ENCODE peak calls at places on chromosomes 12 and 14, in four cellular contexts. D is GM20000, B is GM23338, L is IMR-90. E is an unnamed sample.

GRCh38 chr14:95274283-95274682 is 45.4 kb downstream of the CLMN start:
- DNase-seq in D (no peak), B (no peak), L (no peak), E (no peak)

GRCh38 chr12:73892181-73892580 is 645.5 kb upstream of the ATXN7L3B start:
- DNase-seq in D (no peak), B (no peak), L (no peak), E (no peak)

GRCh38 chr14:55625481-55625880 is 45.5 kb downstream of the KTN1 start:
- DNase-seq in D (no peak), B (no peak), L (no peak), E (no peak)

GRCh38 chr12:69966839-69967238 is 141.8 kb downstream of the MYRFL start:
- DNase-seq in D (no peak), B (no peak), L (peak), E (no peak)

GRCh38 chr12:26124491-26125450 is at the start of gene BHLHE41:
- DNase-seq in D (peak), B (peak), L (peak), E (peak)

GRCh38 chr14:50744242-50744641 is 76.1 kb upstream of the SAV1 start:
- DNase-seq in D (no peak), B (no peak), L (peak), E (no peak)

GRCh38 chr14:22837059-22837749 is 819 bp downstream of the MMP14 start:
- DNase-seq in D (no peak), B (peak), L (peak), E (peak)

GRCh38 chr12:132623072-132623869 is 4.7 kb downstream of the P2RX2 start:
- DNase-seq in D (no peak), B (no peak), L (no peak), E (no peak)

GRCh38 chr12:119447618-119448017 is 113.1 kb downstream of the CCDC60 start:
- DNase-seq in D (no peak), B (no peak), L (no peak), E (no peak)

GRCh38 chr12:7009512-7009911 is 8.8 kb downstream of the LPCAT3 start:
- DNase-seq in D (no peak), B (no peak), L (peak), E (no peak)

GRCh38 chr12:104498211-104498801 is 41.6 kb downstream of the CHST11 start:
- DNase-seq in D (no peak), B (no peak), L (no peak), E (no peak)

GRCh38 chr14:94689218-94689984 is 77.2 kb downstream of the SERPINA3 start:
- DNase-seq in D (peak), B (peak), L (peak), E (peak)

GRCh38 chr12:11171145-11171952 is at the start of gene SMIM10L1:
- DNase-seq in D (peak), B (peak), L (peak), E (peak)
- TF ChIP-seq CTCF in D (no peak), B (no peak), L (peak), E (no peak)

GRCh38 chr14:21068521-21069387 is 1.4 kb upstream of the ARHGEF40 start:
- DNase-seq in D (peak), B (peak), L (peak), E (no peak)

GRCh38 chr14:21070610-21071224 is 613 bp downstream of the ARHGEF40 start:
- DNase-seq in D (peak), B (peak), L (peak), E (no peak)

GRCh38 chr14:21071225-21072041 is 1.3 kb downstream of the ARHGEF40 start:
- DNase-seq in D (peak), B (peak), L (peak), E (peak)

GRCh38 chr14:21070083-21070609 is at the start of gene ARHGEF40:
- DNase-seq in D (peak), B (peak), L (peak), E (peak)

GRCh38 chr14:21069388-21070082 is 569 bp upstream of the ARHGEF40 start:
- DNase-seq in D (peak), B (peak), L (peak), E (no peak)
- TF ChIP-seq CTCF in D (no peak), B (no peak), L (no peak), E (no peak)

GRCh38 chr14:68677476-68677875 is 115.4 kb downstream of the ZFP36L1 start:
- DNase-seq in D (no peak), B (no peak), L (no peak), E (no peak)
- TF ChIP-seq CTCF in D (no peak), B (no peak), L (no peak), E (no peak)

DNA sequence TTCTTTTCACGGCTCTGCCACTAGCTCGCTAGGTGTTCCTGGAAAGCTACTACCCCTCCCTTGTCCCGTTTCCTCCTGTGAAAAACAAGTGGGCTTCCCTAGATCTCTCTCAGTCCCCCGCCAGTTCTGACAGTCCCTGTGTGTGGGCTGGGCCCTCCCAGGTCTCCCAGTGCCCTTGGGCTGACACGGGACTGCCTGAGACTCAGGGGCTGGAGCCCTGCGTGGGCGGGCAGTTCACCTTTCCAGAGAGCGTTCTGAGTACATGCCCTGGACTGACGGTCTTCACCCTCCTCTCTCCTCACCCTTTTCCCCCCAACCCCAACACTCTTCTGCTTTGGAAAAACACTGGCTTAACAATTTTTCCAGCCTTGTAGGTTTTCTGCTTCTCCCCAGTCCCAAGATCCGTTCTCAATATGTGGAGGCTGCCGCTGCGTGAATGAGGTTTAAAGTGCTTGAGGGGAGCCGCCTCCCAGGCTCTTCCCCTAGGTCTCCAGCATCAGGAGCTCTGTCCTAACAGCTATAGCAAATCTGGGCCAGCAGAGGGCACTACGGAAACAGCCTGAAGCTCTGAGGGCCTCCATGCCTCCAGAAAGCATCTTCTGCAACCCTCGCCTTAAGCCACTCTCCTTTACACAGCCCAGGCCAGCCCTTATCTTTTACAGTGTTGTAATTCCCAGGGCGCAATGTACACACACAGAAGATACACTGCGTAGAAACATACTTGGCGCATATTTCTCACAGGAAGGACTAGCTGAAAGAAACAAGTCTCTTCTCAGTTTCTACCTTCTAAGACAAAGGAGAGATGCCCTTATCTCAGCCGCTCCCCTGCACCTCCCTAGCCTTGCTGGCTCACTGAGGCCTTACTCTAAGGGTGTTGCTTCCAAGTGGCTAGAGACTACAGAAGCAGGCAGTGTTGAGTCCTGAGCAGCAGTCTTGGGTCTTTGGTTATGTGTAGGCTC is 10.4 kb upstream of the DCD start:
- DNase-seq in D (peak), B (peak), L (peak), E (no peak)
- TF ChIP-seq CTCF in D (peak), B (peak), L (peak), E (no peak)

GRCh38 chr12:89353188-89353822 is 1.0 kb upstream of the DUSP6 start:
- DNase-seq in D (peak), B (peak), L (peak), E (peak)
- TF ChIP-seq CTCF in D (no peak), B (no peak), L (no peak), E (no peak)

GRCh38 chr12:113829212-113829611 is 136.9 kb downstream of the RBM19 start:
- DNase-seq in D (no peak), B (no peak), L (no peak), E (no peak)

GRCh38 chr12:113822986-113823385 is 143.1 kb downstream of the RBM19 start:
- DNase-seq in D (no peak), B (no peak), L (no peak), E (no peak)

GRCh38 chr12:113823816-113824215 is 142.3 kb downstream of the RBM19 start:
- DNase-seq in D (no peak), B (no peak), L (no peak), E (no peak)

GRCh38 chr12:113825705-113826104 is 140.4 kb downstream of the RBM19 start:
- DNase-seq in D (no peak), B (peak), L (no peak), E (no peak)

GRCh38 chr12:113826805-113827204 is 139.3 kb downstream of the RBM19 start:
- DNase-seq in D (no peak), B (peak), L (no peak), E (no peak)
- TF ChIP-seq CTCF in D (no peak), B (peak), L (no peak), E (no peak)

DNA sequence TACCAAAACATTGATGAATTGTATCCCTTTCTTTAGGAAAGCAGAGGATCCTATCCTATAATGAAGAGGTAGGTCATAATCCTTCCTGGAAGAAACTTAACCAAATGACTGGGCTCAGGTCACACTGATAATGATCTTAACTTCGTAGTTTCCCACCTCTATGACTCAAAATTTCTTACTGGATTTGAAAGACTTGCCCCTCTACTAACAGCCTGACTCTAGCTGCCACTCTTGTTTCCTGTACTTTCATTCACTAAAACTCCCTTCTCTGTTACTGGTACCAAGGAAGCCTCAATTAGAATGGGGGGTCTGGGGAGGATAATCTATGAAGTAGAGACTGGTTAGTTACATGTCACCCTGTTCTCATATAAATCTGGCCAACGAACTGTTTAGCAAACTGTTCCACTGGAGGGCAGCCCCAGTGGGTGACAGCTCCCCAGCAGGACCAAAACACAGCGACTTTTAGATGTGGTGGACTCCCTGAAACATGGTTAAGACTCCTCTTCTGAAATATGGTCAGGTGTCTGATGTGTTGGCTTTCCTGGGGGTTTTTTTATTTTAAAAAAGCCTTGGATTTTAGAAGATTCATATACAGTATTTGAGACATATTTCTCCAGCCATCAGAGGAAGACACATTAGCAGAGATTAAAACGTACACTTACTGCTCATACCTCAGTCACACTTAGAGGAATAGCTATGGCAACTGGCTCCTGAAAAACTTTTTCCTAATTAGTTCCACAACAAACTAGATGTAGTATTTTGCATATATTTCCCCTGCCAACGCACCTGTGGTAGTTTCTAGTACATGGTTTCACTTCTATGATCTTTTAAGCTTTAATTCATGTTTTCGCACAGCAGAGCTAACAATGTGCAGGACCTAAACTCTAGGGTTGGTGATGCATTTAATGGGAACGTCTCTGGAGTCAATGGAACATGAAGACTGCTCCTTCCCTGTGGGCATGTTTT is 72.3 kb downstream of the ACADS start:
- DNase-seq in D (no peak), B (no peak), L (no peak), E (no peak)
- TF ChIP-seq CTCF in D (no peak), B (no peak), L (no peak), E (no peak)

GRCh38 chr14:91231446-91231845 is 13.1 kb downstream of the GPR68 start:
- DNase-seq in D (no peak), B (no peak), L (peak), E (no peak)

GRCh38 chr14:91230363-91231035 is 14.0 kb downstream of the GPR68 start:
- DNase-seq in D (no peak), B (no peak), L (peak), E (no peak)

GRCh38 chr14:91228112-91229004 is 16.1 kb downstream of the GPR68 start:
- DNase-seq in D (peak), B (peak), L (peak), E (peak)

GRCh38 chr14:91229005-91229382 is 15.5 kb downstream of the GPR68 start:
- DNase-seq in D (no peak), B (no peak), L (no peak), E (no peak)

DNA sequence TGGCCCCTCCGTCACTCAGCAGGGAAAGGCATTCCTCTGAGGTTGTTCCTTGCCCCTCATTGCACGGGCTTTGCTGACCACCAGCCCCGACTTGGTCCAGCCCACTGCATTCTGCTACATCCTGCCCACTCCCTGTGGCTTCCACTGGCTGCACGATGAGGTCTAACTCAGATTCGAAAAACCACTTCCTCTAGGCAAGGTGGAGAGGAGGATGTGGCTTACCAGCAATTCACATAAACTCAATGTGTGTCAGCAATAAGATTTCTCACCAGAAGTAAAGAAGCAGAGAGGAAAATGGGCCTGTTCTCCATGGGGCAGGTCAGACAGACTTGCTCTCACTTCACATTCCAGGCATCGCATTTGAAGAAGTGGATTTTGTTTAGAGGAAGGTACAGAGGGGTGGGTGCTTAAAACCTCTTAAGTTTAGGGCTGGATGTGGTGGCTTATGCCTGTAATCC is 14.7 kb downstream of the GPR68 start:
- DNase-seq in D (peak), B (no peak), L (peak), E (no peak)
- TF ChIP-seq CTCF in D (no peak), B (no peak), L (no peak), E (no peak)